ENCODE peak calls at places on chromosomes 16 and 17, in seven cellular contexts. One of them, this sample, is unnamed.

GRCh38 chr17:56424543-56425044 is 168.9 kb upstream of the NOG start:
- DNase-seq in upper lobe of right lung: no peak
- DNase-seq in CD8-positive, alpha-beta T cell: no peak
- DNase-seq in endothelial cell: no peak
- DNase-seq in PC-3: no peak
- DNase-seq in heart right ventricle: no peak
- DNase-seq in tibial artery: no peak
- DNase-seq in this sample: no peak

GRCh38 chr17:83109793-83110645 is 30.6 kb downstream of the METRNL start:
- DNase-seq in tibial artery: peak
- DNase-seq in CD8-positive, alpha-beta T cell: no peak
- DNase-seq in upper lobe of right lung: peak
- DNase-seq in PC-3: peak
- DNase-seq in endothelial cell: no peak
- DNase-seq in heart right ventricle: peak
- DNase-seq in this sample: peak

GRCh38 chr17:57898487-57899311 is 48.9 kb upstream of the MRPS23 start:
- DNase-seq in PC-3: no peak
- DNase-seq in CD8-positive, alpha-beta T cell: no peak
- DNase-seq in heart right ventricle: peak
- DNase-seq in upper lobe of right lung: peak
- DNase-seq in tibial artery: peak
- DNase-seq in endothelial cell: no peak
- DNase-seq in this sample: peak

GRCh38 chr16:82892327-82892726 is 265.6 kb downstream of the CDH13 start:
- DNase-seq in CD8-positive, alpha-beta T cell: no peak
- DNase-seq in endothelial cell: no peak
- DNase-seq in heart right ventricle: no peak
- DNase-seq in upper lobe of right lung: no peak
- DNase-seq in tibial artery: no peak
- DNase-seq in PC-3: no peak
- DNase-seq in this sample: no peak

GRCh38 chr16:11258553-11259287 is 2.7 kb upstream of the SOCS1 start:
- DNase-seq in CD8-positive, alpha-beta T cell: peak
- DNase-seq in PC-3: no peak
- DNase-seq in tibial artery: peak
- DNase-seq in heart right ventricle: peak
- DNase-seq in upper lobe of right lung: no peak
- DNase-seq in endothelial cell: no peak
- DNase-seq in this sample: peak

GRCh38 chr17:1112875-1113274 is 66.9 kb downstream of the ABR start:
- DNase-seq in PC-3: no peak
- DNase-seq in tibial artery: no peak
- DNase-seq in endothelial cell: no peak
- DNase-seq in upper lobe of right lung: no peak
- DNase-seq in heart right ventricle: no peak
- DNase-seq in CD8-positive, alpha-beta T cell: no peak
- DNase-seq in this sample: no peak

GRCh38 chr17:59762022-59762825 is 54.8 kb downstream of the VMP1 start:
- DNase-seq in endothelial cell: no peak
- DNase-seq in heart right ventricle: no peak
- DNase-seq in PC-3: peak
- DNase-seq in tibial artery: no peak
- DNase-seq in upper lobe of right lung: no peak
- DNase-seq in CD8-positive, alpha-beta T cell: no peak
- DNase-seq in this sample: no peak

GRCh38 chr17:39219647-39220154 is 6.0 kb downstream of the STAC2 start:
- DNase-seq in tibial artery: peak
- DNase-seq in CD8-positive, alpha-beta T cell: no peak
- DNase-seq in upper lobe of right lung: no peak
- DNase-seq in endothelial cell: no peak
- DNase-seq in heart right ventricle: no peak
- DNase-seq in PC-3: no peak
- DNase-seq in this sample: no peak

GRCh38 chr16:22355487-22355908 is 18.9 kb downstream of the CDR2 start:
- DNase-seq in CD8-positive, alpha-beta T cell: no peak
- DNase-seq in upper lobe of right lung: no peak
- DNase-seq in endothelial cell: no peak
- DNase-seq in PC-3: no peak
- DNase-seq in heart right ventricle: no peak
- DNase-seq in tibial artery: no peak
- DNase-seq in this sample: no peak

GRCh38 chr17:63702223-63702577 is 2.3 kb upstream of the LIMD2 start:
- DNase-seq in upper lobe of right lung: peak
- DNase-seq in tibial artery: no peak
- DNase-seq in heart right ventricle: no peak
- DNase-seq in endothelial cell: no peak
- DNase-seq in PC-3: no peak
- DNase-seq in CD8-positive, alpha-beta T cell: peak
- DNase-seq in this sample: no peak

GRCh38 chr17:72135546-72136325 is 14.9 kb downstream of the SOX9 start:
- DNase-seq in upper lobe of right lung: no peak
- DNase-seq in endothelial cell: no peak
- DNase-seq in PC-3: no peak
- DNase-seq in tibial artery: no peak
- DNase-seq in heart right ventricle: no peak
- DNase-seq in CD8-positive, alpha-beta T cell: no peak
- DNase-seq in this sample: no peak

GRCh38 chr16:86945166-86945900 is 367.0 kb downstream of the FOXL1 start:
- DNase-seq in endothelial cell: no peak
- DNase-seq in heart right ventricle: no peak
- DNase-seq in PC-3: no peak
- DNase-seq in CD8-positive, alpha-beta T cell: no peak
- DNase-seq in upper lobe of right lung: peak
- DNase-seq in tibial artery: no peak
- DNase-seq in this sample: no peak

GRCh38 chr17:58089111-58089510 is 5.9 kb downstream of the DYNLL2 start:
- DNase-seq in heart right ventricle: no peak
- DNase-seq in endothelial cell: no peak
- DNase-seq in PC-3: no peak
- DNase-seq in CD8-positive, alpha-beta T cell: no peak
- DNase-seq in upper lobe of right lung: no peak
- DNase-seq in tibial artery: no peak
- DNase-seq in this sample: no peak

GRCh38 chr16:55917373-55917919 is 42.3 kb upstream of the CES5A start:
- DNase-seq in tibial artery: no peak
- DNase-seq in heart right ventricle: no peak
- DNase-seq in PC-3: no peak
- DNase-seq in CD8-positive, alpha-beta T cell: no peak
- DNase-seq in upper lobe of right lung: no peak
- DNase-seq in endothelial cell: no peak
- DNase-seq in this sample: no peak

GRCh38 chr17:29151567-29151966 is 28.6 kb downstream of the MYO18A start:
- DNase-seq in upper lobe of right lung: no peak
- DNase-seq in PC-3: peak
- DNase-seq in heart right ventricle: no peak
- DNase-seq in CD8-positive, alpha-beta T cell: no peak
- DNase-seq in endothelial cell: no peak
- DNase-seq in tibial artery: no peak
- DNase-seq in this sample: no peak

GRCh38 chr16:89197033-89197632 is 3.2 kb downstream of the SLC22A31 start:
- DNase-seq in CD8-positive, alpha-beta T cell: no peak
- DNase-seq in tibial artery: no peak
- DNase-seq in upper lobe of right lung: peak
- DNase-seq in endothelial cell: no peak
- DNase-seq in heart right ventricle: no peak
- DNase-seq in PC-3: no peak
- DNase-seq in this sample: peak

GRCh38 chr17:4394208-4395110 is 28.0 kb upstream of the UBE2G1 start:
- DNase-seq in PC-3: peak
- DNase-seq in tibial artery: no peak
- DNase-seq in heart right ventricle: no peak
- DNase-seq in CD8-positive, alpha-beta T cell: no peak
- DNase-seq in endothelial cell: no peak
- DNase-seq in upper lobe of right lung: no peak
- DNase-seq in this sample: no peak

GRCh38 chr16:7590934-7591333 is 258.3 kb downstream of the RBFOX1 start:
- DNase-seq in heart right ventricle: no peak
- DNase-seq in tibial artery: no peak
- DNase-seq in CD8-positive, alpha-beta T cell: no peak
- DNase-seq in endothelial cell: no peak
- DNase-seq in PC-3: no peak
- DNase-seq in upper lobe of right lung: no peak
- DNase-seq in this sample: no peak

GRCh38 chr17:181213-182163 is at the start of gene DOC2B:
- DNase-seq in heart right ventricle: peak
- DNase-seq in PC-3: peak
- DNase-seq in upper lobe of right lung: peak
- DNase-seq in tibial artery: no peak
- DNase-seq in endothelial cell: peak
- DNase-seq in CD8-positive, alpha-beta T cell: no peak
- DNase-seq in this sample: peak

GRCh38 chr17:65362826-65363225 is 198.6 kb downstream of the AXIN2 start:
- DNase-seq in PC-3: peak
- DNase-seq in heart right ventricle: no peak
- DNase-seq in CD8-positive, alpha-beta T cell: no peak
- DNase-seq in upper lobe of right lung: no peak
- DNase-seq in endothelial cell: no peak
- DNase-seq in tibial artery: no peak
- DNase-seq in this sample: no peak

GRCh38 chr16:54007504-54007903 is 279.1 kb downstream of the IRX3 start:
- DNase-seq in upper lobe of right lung: no peak
- DNase-seq in CD8-positive, alpha-beta T cell: no peak
- DNase-seq in PC-3: no peak
- DNase-seq in endothelial cell: no peak
- DNase-seq in heart right ventricle: no peak
- DNase-seq in tibial artery: no peak
- DNase-seq in this sample: no peak

GRCh38 chr17:7825206-7825980 is 8.6 kb upstream of the KDM6B start:
- DNase-seq in CD8-positive, alpha-beta T cell: no peak
- DNase-seq in tibial artery: no peak
- DNase-seq in PC-3: peak
- DNase-seq in endothelial cell: no peak
- DNase-seq in upper lobe of right lung: no peak
- DNase-seq in heart right ventricle: no peak
- DNase-seq in this sample: no peak

GRCh38 chr17:75604034-75604695 is 16.6 kb downstream of the MYO15B start:
- DNase-seq in PC-3: peak
- DNase-seq in heart right ventricle: no peak
- DNase-seq in CD8-positive, alpha-beta T cell: no peak
- DNase-seq in endothelial cell: no peak
- DNase-seq in tibial artery: no peak
- DNase-seq in upper lobe of right lung: no peak
- DNase-seq in this sample: peak

GRCh38 chr17:73650147-73650546 is 5.9 kb upstream of the SDK2 start:
- DNase-seq in heart right ventricle: no peak
- DNase-seq in PC-3: peak
- DNase-seq in upper lobe of right lung: no peak
- DNase-seq in endothelial cell: no peak
- DNase-seq in tibial artery: no peak
- DNase-seq in CD8-positive, alpha-beta T cell: no peak
- DNase-seq in this sample: no peak

GRCh38 chr16:21301895-21302291 is 23.8 kb upstream of the CRYM start:
- DNase-seq in CD8-positive, alpha-beta T cell: no peak
- DNase-seq in heart right ventricle: no peak
- DNase-seq in tibial artery: no peak
- DNase-seq in upper lobe of right lung: no peak
- DNase-seq in PC-3: peak
- DNase-seq in endothelial cell: no peak
- DNase-seq in this sample: no peak
- TF ChIP-seq CTCF in CD8-positive, alpha-beta T cell: no peak
- TF ChIP-seq CTCF in heart right ventricle: no peak
- TF ChIP-seq CTCF in tibial artery: no peak
- TF ChIP-seq CTCF in upper lobe of right lung: no peak
- TF ChIP-seq CTCF in PC-3: no peak
- TF ChIP-seq CTCF in endothelial cell: no peak
- TF ChIP-seq CTCF in this sample: no peak

DNA sequence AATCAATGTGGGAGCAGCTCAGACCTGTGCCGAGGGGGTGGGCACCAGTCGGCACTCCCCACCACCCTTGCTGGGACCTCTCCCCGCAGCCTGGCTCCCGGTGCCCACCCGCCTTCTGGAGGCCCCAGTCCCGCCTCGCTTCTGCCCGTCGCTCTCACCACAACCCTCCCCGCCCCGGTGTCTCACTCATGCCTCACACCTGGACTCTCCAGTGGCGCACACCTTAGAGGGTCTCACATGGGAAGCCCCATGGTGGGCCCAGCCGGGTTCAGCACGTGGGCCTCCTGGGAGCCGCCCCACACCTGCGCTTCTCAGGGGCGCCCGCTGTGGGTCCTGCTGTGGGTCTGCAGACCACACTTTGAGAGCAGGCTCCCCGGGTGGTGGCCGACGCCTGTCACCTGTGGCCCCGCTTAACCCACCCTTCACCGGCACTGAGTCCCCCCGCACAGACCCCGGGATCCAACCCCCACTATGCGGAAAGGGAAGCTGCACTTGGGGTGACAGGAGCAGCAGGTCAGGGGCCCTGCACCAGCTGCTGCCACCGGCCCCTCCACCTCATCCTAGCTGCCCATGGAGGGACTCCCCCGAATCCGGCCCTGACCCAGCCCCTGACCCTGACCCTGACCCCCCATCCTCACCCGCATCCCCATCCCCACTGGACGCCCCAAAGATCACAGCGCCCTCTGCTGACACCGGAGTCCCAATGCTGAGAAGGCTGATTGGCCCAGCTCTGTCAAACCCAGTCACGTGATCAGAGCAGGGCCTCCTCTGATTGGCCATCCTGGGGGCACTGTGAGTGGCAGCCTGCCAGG is 27.4 kb upstream of the SLC38A10 start:
- DNase-seq in PC-3: peak
- DNase-seq in tibial artery: no peak
- DNase-seq in upper lobe of right lung: no peak
- DNase-seq in heart right ventricle: no peak
- DNase-seq in endothelial cell: no peak
- DNase-seq in CD8-positive, alpha-beta T cell: peak
- DNase-seq in this sample: no peak
- TF ChIP-seq CTCF in PC-3: peak
- TF ChIP-seq CTCF in tibial artery: no peak
- TF ChIP-seq CTCF in upper lobe of right lung: peak
- TF ChIP-seq CTCF in heart right ventricle: peak
- TF ChIP-seq CTCF in endothelial cell: no peak
- TF ChIP-seq CTCF in CD8-positive, alpha-beta T cell: no peak
- TF ChIP-seq CTCF in this sample: no peak

DNA sequence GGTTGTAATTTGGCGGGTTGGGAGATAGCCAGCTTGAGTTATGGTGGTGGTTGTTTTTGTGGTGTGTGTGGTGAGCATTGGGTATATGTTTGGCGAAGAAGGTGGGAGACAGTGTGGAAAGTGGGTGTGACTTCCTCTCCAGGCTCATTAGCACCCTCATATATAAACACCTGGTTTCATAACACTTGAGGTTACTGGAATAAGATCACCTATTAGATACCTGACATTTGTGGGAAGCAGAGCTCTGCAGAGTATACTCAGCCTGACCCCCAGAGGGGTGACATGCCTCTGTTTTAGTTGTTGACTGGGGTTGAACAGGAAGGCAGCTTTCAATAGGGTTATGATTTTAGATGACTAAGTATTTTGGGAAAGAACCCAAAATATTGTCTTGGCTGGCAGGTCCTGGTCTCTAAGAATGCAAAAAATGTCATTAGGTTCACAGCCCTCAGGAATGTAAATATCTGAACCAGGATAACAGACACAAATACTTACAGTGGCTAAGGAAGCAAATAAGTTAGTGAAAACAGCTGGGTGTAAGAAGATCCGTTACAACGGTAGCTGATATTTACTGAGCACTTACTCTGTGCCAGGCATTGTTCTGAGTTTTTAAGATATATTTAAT is 18.3 kb upstream of the EFCAB13 start:
- DNase-seq in endothelial cell: no peak
- DNase-seq in tibial artery: no peak
- DNase-seq in CD8-positive, alpha-beta T cell: no peak
- DNase-seq in heart right ventricle: no peak
- DNase-seq in upper lobe of right lung: no peak
- DNase-seq in PC-3: peak
- DNase-seq in this sample: no peak
- TF ChIP-seq CTCF in endothelial cell: no peak
- TF ChIP-seq CTCF in tibial artery: no peak
- TF ChIP-seq CTCF in CD8-positive, alpha-beta T cell: no peak
- TF ChIP-seq CTCF in heart right ventricle: no peak
- TF ChIP-seq CTCF in upper lobe of right lung: no peak
- TF ChIP-seq CTCF in PC-3: peak
- TF ChIP-seq CTCF in this sample: no peak

GRCh38 chr16:85391769-85392583 is 221.1 kb upstream of the GSE1 start:
- DNase-seq in PC-3: no peak
- DNase-seq in tibial artery: no peak
- DNase-seq in CD8-positive, alpha-beta T cell: no peak
- DNase-seq in endothelial cell: no peak
- DNase-seq in upper lobe of right lung: peak
- DNase-seq in heart right ventricle: no peak
- DNase-seq in this sample: no peak
- TF ChIP-seq CTCF in PC-3: no peak
- TF ChIP-seq CTCF in tibial artery: no peak
- TF ChIP-seq CTCF in CD8-positive, alpha-beta T cell: no peak
- TF ChIP-seq CTCF in endothelial cell: no peak
- TF ChIP-seq CTCF in upper lobe of right lung: no peak
- TF ChIP-seq CTCF in heart right ventricle: no peak
- TF ChIP-seq CTCF in this sample: no peak

This sample was measured in psoas muscle.